ENCODE peak calls at places on chromosome 7, in four cellular contexts. X, M, H and N are unnamed samples.
A peak's percentile ranks its signal among the peaks of the same experiment; 100 is the strongest.

GRCh38 chr7:94301024-94301588 is 93.6 kb upstream of the COL1A2 start:
- DNase-seq in X (no peak), M (no peak), H (no peak), N (peak; percentile 62)

GRCh38 chr7:120979765-120980499 is 8.6 kb upstream of the CPED1 start:
- DNase-seq in X (no peak), M (no peak), H (no peak), N (no peak)

GRCh38 chr7:93148135-93148534 is at the start of gene SAMD9L:
- DNase-seq in X (no peak), M (peak; percentile 42), H (no peak), N (no peak)

GRCh38 chr7:22697897-22698645 is 28.9 kb upstream of the IL6 start:
- DNase-seq in X (no peak), M (peak; percentile 49), H (no peak), N (no peak)

GRCh38 chr7:111113263-111114017 is 22.5 kb downstream of the LRRN3 start:
- DNase-seq in X (no peak), M (no peak), H (no peak), N (no peak)

GRCh38 chr7:33554576-33554975 is 350.8 kb upstream of the BMPER start:
- DNase-seq in X (no peak), M (no peak), H (no peak), N (no peak)

GRCh38 chr7:116180302-116180701 is 30.0 kb upstream of the TES start:
- DNase-seq in X (no peak), M (peak; percentile 76), H (no peak), N (peak; percentile 64)

GRCh38 chr7:43508434-43508833 is 74.5 kb upstream of the STK17A start:
- DNase-seq in X (no peak), M (no peak), H (no peak), N (no peak)

GRCh38 chr7:142746268-142746667 is 3.0 kb upstream of the PRSS1 start:
- DNase-seq in X (no peak), M (no peak), H (no peak), N (no peak)

GRCh38 chr7:96111405-96111804 is 210.5 kb downstream of the SLC25A13 start:
- DNase-seq in X (no peak), M (no peak), H (no peak), N (no peak)

GRCh38 chr7:21256310-21256877 is 171.5 kb upstream of the SP4 start:
- DNase-seq in X (no peak), M (peak; percentile 17), H (peak; percentile 5), N (no peak)

GRCh38 chr7:157299613-157300405 is 37.0 kb upstream of the DNAJB6 start:
- DNase-seq in X (no peak), M (no peak), H (peak; percentile 44), N (peak; percentile 80)

GRCh38 chr7:53060066-53060465 is 24.6 kb downstream of the POM121L12 start:
- DNase-seq in X (no peak), M (no peak), H (no peak), N (no peak)

GRCh38 chr7:118080947-118081346 is 103.0 kb upstream of the LSM8 start:
- DNase-seq in X (no peak), M (peak; percentile 37), H (peak; percentile 48), N (peak; percentile 7)

GRCh38 chr7:69213882-69214281 is 384.4 kb upstream of the AUTS2 start:
- DNase-seq in X (no peak), M (no peak), H (no peak), N (no peak)

GRCh38 chr7:56081626-56082340 is 11.0 kb downstream of the PHKG1 start:
- DNase-seq in X (no peak), M (no peak), H (no peak), N (no peak)

GRCh38 chr7:26993816-26994810 is 101.7 kb downstream of the HOXA1 start:
- DNase-seq in X (no peak), M (no peak), H (no peak), N (no peak)

GRCh38 chr7:105641236-105641810 is 60.0 kb upstream of the EFCAB10 start:
- DNase-seq in X (no peak), M (no peak), H (no peak), N (no peak)

GRCh38 chr7:98559958-98560357 is 57.1 kb upstream of the NPTX2 start:
- DNase-seq in X (no peak), M (no peak), H (no peak), N (peak; percentile 60)

GRCh38 chr7:128157906-128158305 is 83.2 kb upstream of the LEP start:
- DNase-seq in X (no peak), M (no peak), H (no peak), N (no peak)